ENCODE peak calls at places on chromosomes 1 and 21, in nine cellular contexts. M, P, U, K, J, L, D, G and E are unnamed samples.

GRCh38 chr1:61318319-61319125 is 236.2 kb downstream of the NFIA start:
- DNase-seq in M (no peak), P (peak; percentile 33), U (no peak), K (peak; percentile 72), J (peak; percentile 57), L (no peak), D (peak; percentile 34), G (peak; percentile 88), E (no peak)

GRCh38 chr1:165837838-165838364 is 10.5 kb downstream of the UCK2 start:
- DNase-seq in M (no peak), P (no peak), U (peak; percentile 19), K (no peak), J (no peak), L (no peak), D (no peak), G (no peak), E (no peak)

GRCh38 chr1:225654277-225654597 is 1.3 kb upstream of the ENAH start:
- DNase-seq in M (no peak), P (no peak), U (no peak), K (no peak), J (peak; percentile 6), L (peak; percentile 27), D (no peak), G (no peak), E (no peak)

GRCh38 chr1:5265416-5266075 is 611.1 kb downstream of the AJAP1 start:
- DNase-seq in M (no peak), P (no peak), U (peak; percentile 43), K (no peak), J (no peak), L (no peak), D (no peak), G (no peak), E (no peak)

GRCh38 chr1:59596432-59596831 is 218.3 kb upstream of the HOOK1 start:
- DNase-seq in M (peak; percentile 74), P (no peak), U (peak; percentile 66), K (no peak), J (peak; percentile 46), L (peak; percentile 16), D (no peak), G (peak; percentile 61), E (peak; percentile 34)

GRCh38 chr1:1237874-1238701 is 6.1 kb downstream of the B3GALT6 start:
- DNase-seq in M (no peak), P (peak; percentile 24), U (no peak), K (no peak), J (no peak), L (no peak), D (peak; percentile 18), G (no peak), E (no peak)

GRCh38 chr1:68819190-68819829 is 322.4 kb upstream of the DEPDC1 start:
- DNase-seq in M (peak; percentile 17), P (no peak), U (peak; percentile 56), K (no peak), J (peak; percentile 3), L (peak; percentile 9), D (no peak), G (peak; percentile 40), E (no peak)

GRCh38 chr1:9069324-9070100 is at the start of gene SLC2A5:
- DNase-seq in M (no peak), P (peak; percentile 49), U (no peak), K (peak; percentile 66), J (no peak), L (no peak), D (peak; percentile 15), G (peak; percentile 46), E (no peak)

GRCh38 chr1:14017531-14017961 is 317.6 kb downstream of the PRDM2 start:
- DNase-seq in M (no peak), P (peak; percentile 15), U (no peak), K (no peak), J (no peak), L (no peak), D (peak; percentile 74), G (no peak), E (no peak)

GRCh38 chr1:204342310-204342709 is 17.4 kb downstream of the PLEKHA6 start:
- DNase-seq in M (no peak), P (no peak), U (no peak), K (no peak), J (no peak), L (no peak), D (no peak), G (no peak), E (no peak)

GRCh38 chr1:48677306-48678287 is 99.1 kb downstream of the BEND5 start:
- DNase-seq in M (no peak), P (peak; percentile 73), U (peak; percentile 89), K (peak; percentile 64), J (peak; percentile 35), L (peak; percentile 58), D (peak; percentile 61), G (peak; percentile 72), E (peak; percentile 70)

GRCh38 chr1:12155328-12155727 is 11.5 kb upstream of the TNFRSF1B start:
- DNase-seq in M (no peak), P (no peak), U (no peak), K (no peak), J (no peak), L (no peak), D (no peak), G (no peak), E (no peak)

GRCh38 chr1:234610061-234610581 is at the start of gene IRF2BP2:
- DNase-seq in M (peak; percentile 86), P (peak; percentile 86), U (peak; percentile 89), K (peak; percentile 87), J (peak; percentile 77), L (peak; percentile 89), D (peak; percentile 79), G (peak; percentile 91), E (peak; percentile 93)

GRCh38 chr1:96048572-96048971 is 673.0 kb upstream of the PTBP2 start:
- DNase-seq in M (no peak), P (no peak), U (no peak), K (no peak), J (no peak), L (no peak), D (no peak), G (no peak), E (no peak)

GRCh38 chr1:235599536-235599935 is 50.0 kb downstream of the GNG4 start:
- DNase-seq in M (no peak), P (no peak), U (no peak), K (no peak), J (no peak), L (peak; percentile 13), D (no peak), G (no peak), E (no peak)

GRCh38 chr21:45852886-45853400 is 128.6 kb upstream of the COL6A1 start:
- DNase-seq in M (no peak), P (no peak), U (peak; percentile 37), K (no peak), J (no peak), L (no peak), D (no peak), G (no peak), E (no peak)

GRCh38 chr1:163398980-163399379 is 77.2 kb downstream of the NUF2 start:
- DNase-seq in M (no peak), P (no peak), U (no peak), K (no peak), J (no peak), L (no peak), D (no peak), G (no peak), E (no peak)

GRCh38 chr1:244971524-244972216 is 107.3 kb upstream of the HNRNPU start:
- DNase-seq in M (no peak), P (no peak), U (no peak), K (no peak), J (no peak), L (no peak), D (no peak), G (no peak), E (no peak)

GRCh38 chr21:19322360-19322759 is 918.8 kb upstream of the TMPRSS15 start:
- DNase-seq in M (no peak), P (no peak), U (no peak), K (no peak), J (no peak), L (no peak), D (no peak), G (peak; percentile 3), E (no peak)

GRCh38 chr1:61282387-61282786 is 200.0 kb downstream of the NFIA start:
- DNase-seq in M (no peak), P (no peak), U (no peak), K (no peak), J (no peak), L (no peak), D (no peak), G (peak; percentile 36), E (no peak)

GRCh38 chr1:26826261-26827201 is at the start of gene ZDHHC18:
- DNase-seq in M (peak; percentile 69), P (peak; percentile 76), U (peak; percentile 86), K (peak; percentile 62), J (peak; percentile 18), L (peak; percentile 39), D (peak; percentile 90), G (peak; percentile 62), E (peak; percentile 88)
- TF ChIP-seq CTCF in M (peak; percentile 88), P (peak; percentile 52), U (peak; percentile 65), K (peak; percentile 61), J (peak; percentile 40), L (peak; percentile 73), D (peak; percentile 64), G (peak; percentile 38), E (peak; percentile 64)

GRCh38 chr1:28122183-28122582 is 33.8 kb upstream of the EYA3 start:
- DNase-seq in M (no peak), P (no peak), U (no peak), K (no peak), J (peak; percentile 34), L (no peak), D (peak; percentile 62), G (peak; percentile 56), E (no peak)
- H3K27ac ChIP-seq in M (no peak overlapping the region), P (no peak overlapping the region), U (no peak overlapping the region), K (no peak overlapping the region), J (no peak overlapping the region), L (no peak overlapping the region), D (peak overlapping the region; percentile 49), G (no peak overlapping the region), E (no peak overlapping the region)

DNA sequence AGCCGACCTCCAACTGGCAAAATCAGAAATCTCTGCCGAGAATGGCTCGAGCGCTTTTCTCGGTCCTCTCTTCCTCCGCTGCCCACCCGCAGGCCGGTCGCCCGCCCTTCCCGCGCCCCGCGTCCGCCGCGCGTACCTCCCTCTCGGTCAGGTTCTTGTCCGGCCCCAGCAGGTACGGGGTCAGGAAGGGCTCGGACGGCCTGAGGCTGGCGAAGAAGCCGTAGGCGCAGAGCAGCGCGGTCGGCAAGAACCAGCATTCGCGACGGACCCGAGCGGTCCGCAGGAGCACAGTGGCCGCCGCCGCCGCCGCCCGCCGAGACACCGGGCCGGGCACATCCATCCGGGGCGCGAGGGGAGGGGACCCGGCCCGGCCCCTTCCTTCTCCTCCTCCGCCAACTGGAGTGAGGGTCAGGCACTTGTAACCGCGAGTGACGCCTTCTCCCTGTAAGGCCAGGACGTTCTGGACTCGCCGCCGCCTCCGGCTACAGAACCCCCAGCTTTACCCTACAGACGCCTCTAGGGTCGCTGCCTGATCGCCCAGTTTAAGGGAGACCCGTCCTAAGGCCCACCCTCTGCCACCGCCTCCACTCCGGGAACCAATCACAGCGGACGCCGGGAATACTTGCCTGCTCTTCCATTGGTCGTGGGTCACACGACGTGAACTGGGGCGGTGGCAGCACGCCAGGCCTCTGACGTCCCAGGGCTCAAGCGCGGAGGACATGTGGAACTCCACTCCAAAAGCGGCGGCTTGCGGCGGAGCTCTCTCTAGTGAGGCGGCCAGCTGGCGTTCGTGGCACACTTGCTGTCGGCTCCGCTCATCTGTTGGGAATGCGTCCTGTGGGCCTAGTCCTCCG is at the start of gene SLC19A2:
- DNase-seq in M (peak; percentile 99), P (peak; percentile 100), U (peak; percentile 99), K (peak; percentile 100), J (peak; percentile 99), L (peak; percentile 99), D (peak; percentile 100), G (peak; percentile 100), E (peak; percentile 100)
- TF ChIP-seq CTCF in M (peak; percentile 39), P (no peak), U (peak; percentile 55), K (peak; percentile 48), J (peak; percentile 48), L (no peak), D (no peak), G (peak; percentile 31), E (peak; percentile 15)

GRCh38 chr21:44086636-44087425 is 20.4 kb upstream of the PWP2 start:
- DNase-seq in M (no peak), P (no peak), U (peak; percentile 35), K (peak; percentile 55), J (no peak), L (no peak), D (no peak), G (no peak), E (no peak)
- H3K27ac ChIP-seq in M (no peak overlapping the region), P (peak overlapping the region; percentile 85), U (no peak overlapping the region), K (peak overlapping the region; percentile 66), J (no peak overlapping the region), L (no peak overlapping the region), D (no peak overlapping the region), G (no peak overlapping the region), E (peak overlapping the region; percentile 84)